ENCODE peak calls at places on chromosomes 2 and 18, in four cellular contexts. X, E, N and P are unnamed samples.

GRCh38 chr2:1539441-1539840 is 126.2 kb downstream of the TPO start:
- DNase-seq in X (no peak), E (no peak), N (no peak), P (no peak)

GRCh38 chr2:119888673-119889072 is 124.2 kb upstream of the EPB41L5 start:
- DNase-seq in X (no peak), E (no peak), N (no peak), P (no peak)

GRCh38 chr2:96574364-96574763 is 37.8 kb downstream of the ARID5A start:
- DNase-seq in X (no peak), E (no peak), N (no peak), P (no peak)

GRCh38 chr2:240451791-240452470 is 16.5 kb downstream of the GPC1 start:
- DNase-seq in X (no peak), E (no peak), N (no peak), P (no peak)

GRCh38 chr18:477565-477964 is 22.9 kb downstream of the COLEC12 start:
- DNase-seq in X (no peak), E (no peak), N (no peak), P (no peak)

GRCh38 chr18:48078448-48078847 is 148.0 kb upstream of the SMAD2 start:
- DNase-seq in X (no peak), E (no peak), N (no peak), P (no peak)

GRCh38 chr2:129806317-129806716 is 173.1 kb upstream of the RAB6C start:
- DNase-seq in X (no peak), E (no peak), N (no peak), P (no peak)

GRCh38 chr2:173734686-173735308 is 230.4 kb downstream of the SP3 start:
- DNase-seq in X (no peak), E (no peak), N (no peak), P (no peak)

GRCh38 chr2:207161247-207161646 is 4.5 kb downstream of the KLF7 start:
- DNase-seq in X (no peak), E (no peak), N (no peak), P (no peak)
- TF ChIP-seq CTCF in X (no peak), E (no peak), N (no peak), P (no peak)

GRCh38 chr2:69209482-69209881 is 177.5 kb downstream of the GFPT1 start:
- DNase-seq in X (no peak), E (no peak), N (no peak), P (no peak)
- H3K4me3 ChIP-seq in X (no peak), E (no peak), N (no peak), P (no peak)

GRCh38 chr18:70450658-70451253 is 161.9 kb downstream of the SOCS6 start:
- DNase-seq in X (no peak), E (no peak), N (no peak), P (no peak)
- TF ChIP-seq CTCF in X (no peak), E (no peak), N (no peak), P (peak)

GRCh38 chr18:76621184-76621583 is 126.1 kb upstream of the ZNF516 start:
- DNase-seq in X (no peak), E (no peak), N (no peak), P (no peak)
- H3K4me3 ChIP-seq in X (peak), E (no peak), N (no peak), P (no peak)

GRCh38 chr18:23943104-23943503 is 71.5 kb upstream of the TTC39C start:
- DNase-seq in X (no peak), E (no peak), N (no peak), P (no peak)
- TF ChIP-seq CTCF in X (no peak), E (no peak), N (no peak), P (no peak)

GRCh38 chr2:109028738-109029443 is 39.9 kb upstream of the EDAR start:
- DNase-seq in X (no peak), E (no peak), N (no peak), P (no peak)

GRCh38 chr2:109032229-109032800 is 43.3 kb upstream of the EDAR start:
- DNase-seq in X (no peak), E (peak), N (no peak), P (peak)

GRCh38 chr2:109029444-109030193 is 40.6 kb upstream of the EDAR start:
- DNase-seq in X (no peak), E (no peak), N (no peak), P (no peak)

GRCh38 chr2:109031481-109032228 is 42.6 kb upstream of the EDAR start:
- DNase-seq in X (no peak), E (peak), N (no peak), P (peak)

GRCh38 chr2:109030870-109031480 is 42.0 kb upstream of the EDAR start:
- DNase-seq in X (no peak), E (peak), N (no peak), P (no peak)
- H3K4me3 ChIP-seq in X (peak), E (peak), N (peak), P (peak)

GRCh38 chr2:191867507-191867847 is 20.6 kb upstream of the CAVIN2 start:
- DNase-seq in X (no peak), E (no peak), N (no peak), P (no peak)

GRCh38 chr2:191869178-191869577 is 22.3 kb upstream of the CAVIN2 start:
- DNase-seq in X (no peak), E (no peak), N (no peak), P (no peak)

GRCh38 chr2:191869781-191870180 is 22.9 kb upstream of the CAVIN2 start:
- DNase-seq in X (no peak), E (no peak), N (no peak), P (no peak)

GRCh38 chr2:191866675-191867506 is 20.0 kb upstream of the CAVIN2 start:
- DNase-seq in X (no peak), E (no peak), N (no peak), P (no peak)

GRCh38 chr2:191870744-191871143 is 23.9 kb upstream of the CAVIN2 start:
- DNase-seq in X (no peak), E (no peak), N (no peak), P (no peak)
- TF ChIP-seq CTCF in X (no peak), E (no peak), N (no peak), P (peak)

DNA sequence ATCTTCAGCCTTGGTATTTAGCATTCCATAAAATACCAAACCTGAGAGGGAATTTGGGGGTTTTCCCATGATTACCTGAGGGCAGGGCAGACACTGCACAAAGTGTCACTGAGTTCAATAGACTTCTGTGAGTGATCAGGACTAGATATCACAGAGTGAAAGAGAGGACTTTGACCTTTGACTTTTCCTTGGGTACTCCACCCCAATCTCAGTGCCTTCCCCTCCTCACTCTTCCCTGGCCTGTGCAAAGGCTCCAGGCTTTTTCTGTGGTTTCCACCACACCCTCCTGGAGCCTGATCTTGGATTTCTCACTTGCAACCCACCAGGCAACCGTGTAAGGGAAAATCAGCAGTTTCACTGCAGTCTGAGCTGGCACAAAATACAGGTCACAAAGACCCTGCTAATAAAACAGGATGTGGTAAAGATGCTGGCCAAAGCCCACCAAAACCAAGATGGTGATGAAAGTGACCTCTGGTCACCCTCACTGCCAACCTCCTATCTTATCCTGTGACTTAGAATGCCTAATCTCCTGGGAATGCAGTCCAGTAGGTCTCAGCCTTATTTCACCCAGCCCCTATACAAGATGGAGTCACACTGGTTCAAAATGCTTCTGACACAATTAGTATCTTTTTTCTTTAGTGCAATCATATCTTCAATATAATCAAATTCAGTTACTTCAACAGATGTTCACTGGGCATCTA is 64.0 kb downstream of the BOD1L2 start:
- DNase-seq in X (no peak), E (no peak), N (no peak), P (no peak)
- H3K4me3 ChIP-seq in X (no peak), E (no peak), N (no peak), P (no peak)

DNA sequence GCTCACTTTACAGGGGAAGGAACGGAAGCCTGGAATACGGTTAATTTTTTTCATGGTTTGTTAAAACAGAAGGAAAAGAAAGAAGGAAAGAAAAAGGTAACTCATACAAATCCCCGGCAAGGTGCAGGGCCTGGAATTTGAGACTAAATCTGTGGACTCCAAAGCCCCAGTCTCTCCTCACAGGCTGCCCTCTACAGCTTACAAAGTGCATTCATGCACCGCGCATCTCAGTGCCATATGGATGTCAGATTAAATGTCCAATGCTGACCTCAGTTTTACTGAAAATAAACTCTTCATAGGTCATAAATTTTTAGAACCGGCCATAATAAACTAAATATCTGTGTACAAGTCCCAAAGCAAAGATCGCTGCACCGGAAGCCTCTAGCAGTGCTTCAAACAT is 17.8 kb downstream of the ST6GAL2 start:
- DNase-seq in X (no peak), E (no peak), N (no peak), P (no peak)
- TF ChIP-seq CTCF in X (no peak), E (no peak), N (no peak), P (peak)

GRCh38 chr2:179554639-179555038 is 290.0 kb upstream of the SESTD1 start:
- DNase-seq in X (no peak), E (no peak), N (no peak), P (no peak)
- H3K4me3 ChIP-seq in X (no peak), E (no peak), N (no peak), P (no peak)